ENCODE peak calls at places on chromosomes 5 and 9, in five cellular contexts. L is spleen, B is choroid plexus epithelial cell, P is upper lobe of right lung, U is stomach. Q is an unnamed sample.

GRCh38 chr9:127132921-127133647 is 10.6 kb upstream of the ANGPTL2 start:
- DNase-seq in L (no peak), B (peak; percentile 74), P (peak; percentile 75), U (peak; percentile 29), Q (no peak)

GRCh38 chr5:37552770-37553719 is 173.9 kb downstream of the WDR70 start:
- DNase-seq in L (no peak), B (peak; percentile 97), P (no peak), U (no peak), Q (no peak)

GRCh38 chr5:174503461-174504265 is 220.7 kb upstream of the MSX2 start:
- DNase-seq in L (no peak), B (peak; percentile 49), P (no peak), U (peak; percentile 63), Q (no peak)

GRCh38 chr5:122907238-122907637 is 61.8 kb downstream of the SNX24 start:
- DNase-seq in L (no peak), B (peak; percentile 24), P (no peak), U (no peak), Q (no peak)

GRCh38 chr5:927172-928015 is 34.7 kb downstream of the TRIP13 start:
- DNase-seq in L (no peak), B (no peak), P (no peak), U (no peak), Q (no peak)

GRCh38 chr5:143772621-143773020 is 39.3 kb upstream of the HMHB1 start:
- DNase-seq in L (no peak), B (peak; percentile 37), P (no peak), U (no peak), Q (no peak)

GRCh38 chr9:124444166-124444565 is 6.1 kb upstream of the ADGRD2 start:
- DNase-seq in L (no peak), B (no peak), P (no peak), U (no peak), Q (no peak)

GRCh38 chr5:127920936-127921335 is 162.6 kb upstream of the SLC12A2 start:
- DNase-seq in L (no peak), B (no peak), P (no peak), U (no peak), Q (no peak)

GRCh38 chr5:10590226-10591047 is 26.6 kb downstream of the ANKRD33B start:
- DNase-seq in L (no peak), B (no peak), P (no peak), U (no peak), Q (no peak)

GRCh38 chr9:133087429-133088145 is 25.8 kb downstream of the CEL start:
- DNase-seq in L (no peak), B (no peak), P (peak; percentile 51), U (no peak), Q (no peak)

GRCh38 chr9:123322771-123323481 is 33.1 kb upstream of the CRB2 start:
- DNase-seq in L (peak; percentile 86), B (no peak), P (no peak), U (no peak), Q (peak; percentile 29)

GRCh38 chr9:91564081-91564670 is 140.5 kb upstream of the NFIL3 start:
- DNase-seq in L (no peak), B (no peak), P (no peak), U (no peak), Q (no peak)

GRCh38 chr5:138177936-138178515 is 404 bp downstream of the BRD8 start:
- DNase-seq in L (no peak), B (peak; percentile 61), P (no peak), U (peak; percentile 31), Q (no peak)

GRCh38 chr9:95511952-95512750 is 4.6 kb downstream of the PTCH1 start:
- DNase-seq in L (no peak), B (peak; percentile 17), P (no peak), U (no peak), Q (no peak)

GRCh38 chr5:158727771-158728311 is 371.9 kb downstream of the EBF1 start:
- DNase-seq in L (peak; percentile 84), B (peak; percentile 28), P (no peak), U (no peak), Q (no peak)

GRCh38 chr5:137155621-137156020 is 343.5 kb downstream of the SPOCK1 start:
- DNase-seq in L (no peak), B (no peak), P (no peak), U (no peak), Q (no peak)

GRCh38 chr9:137478613-137479314 is 19.6 kb upstream of the NSMF start:
- DNase-seq in L (peak; percentile 81), B (peak; percentile 70), P (peak; percentile 58), U (no peak), Q (no peak)

GRCh38 chr5:93790401-93790800 is 49.0 kb upstream of the POU5F2 start:
- DNase-seq in L (no peak), B (peak; percentile 67), P (no peak), U (no peak), Q (no peak)

GRCh38 chr9:12776775-12777055 is 1.9 kb downstream of the LURAP1L start:
- DNase-seq in L (no peak), B (peak; percentile 78), P (no peak), U (no peak), Q (no peak)

GRCh38 chr5:154972476-154973080 is 31.7 kb downstream of the MRPL22 start:
- DNase-seq in L (no peak), B (peak; percentile 73), P (no peak), U (no peak), Q (no peak)
- TF ChIP-seq CTCF in L (no peak), B (peak; percentile 87), P (peak; percentile 49), U (no peak), Q (no peak)

GRCh38 chr5:81838307-81838906 is 87.5 kb upstream of the SSBP2 start:
- DNase-seq in L (no peak), B (peak; percentile 78), P (no peak), U (no peak), Q (no peak)
- TF ChIP-seq CTCF in L (peak; percentile 50), B (peak; percentile 81), P (peak; percentile 53), U (no peak), Q (peak; percentile 53)

DNA sequence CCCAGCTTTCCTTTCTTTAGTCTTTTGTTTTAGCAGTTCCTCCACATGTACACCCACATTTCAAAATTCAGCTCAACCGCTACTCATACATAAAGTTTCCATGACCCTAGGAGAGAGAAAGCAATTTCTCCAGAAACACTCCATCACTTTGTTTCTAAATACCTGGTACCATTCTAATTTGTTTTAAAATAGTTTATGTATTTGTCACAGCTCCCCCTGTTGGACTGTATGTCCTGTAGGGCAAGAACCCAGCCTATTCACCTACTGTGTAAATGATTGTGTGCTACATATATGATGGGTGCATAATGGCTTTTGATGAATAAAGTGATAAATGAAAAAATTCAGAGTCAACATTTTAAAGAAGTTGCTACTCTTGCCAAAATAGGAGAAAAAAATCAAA is 139.1 kb downstream of the COX7C start:
- DNase-seq in L (no peak), B (no peak), P (no peak), U (no peak), Q (no peak)
- TF ChIP-seq CTCF in L (no peak), B (no peak), P (no peak), U (no peak), Q (no peak)

DNA sequence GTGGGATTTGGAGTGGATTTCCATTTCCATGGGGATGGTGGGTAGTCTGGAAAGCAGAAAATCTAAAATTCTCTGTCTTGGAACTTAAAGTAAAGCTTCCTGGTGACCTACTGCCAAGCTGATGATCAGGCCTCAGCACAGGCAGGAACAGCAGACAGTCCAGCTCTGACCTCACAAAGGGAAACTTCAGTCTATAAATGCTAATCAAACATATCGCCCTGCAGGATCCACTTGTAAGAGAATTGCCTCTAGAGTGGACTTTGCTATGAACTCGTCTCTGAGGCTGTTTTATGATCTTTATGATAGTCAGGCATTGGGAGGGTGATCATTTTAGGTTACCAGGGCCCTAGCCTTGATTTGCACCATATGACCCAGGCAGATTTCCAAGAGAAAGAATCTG is 67.6 kb upstream of the SELENOP start:
- DNase-seq in L (no peak), B (no peak), P (no peak), U (no peak), Q (no peak)
- TF ChIP-seq CTCF in L (no peak), B (no peak), P (no peak), U (no peak), Q (no peak)

GRCh38 chr9:114305189-114305555 is 17.7 kb upstream of the ORM1 start:
- DNase-seq in L (peak; percentile 30), B (no peak), P (no peak), U (no peak), Q (no peak)
- TF ChIP-seq CTCF in L (no peak), B (no peak), P (no peak), U (no peak), Q (no peak)

DNA sequence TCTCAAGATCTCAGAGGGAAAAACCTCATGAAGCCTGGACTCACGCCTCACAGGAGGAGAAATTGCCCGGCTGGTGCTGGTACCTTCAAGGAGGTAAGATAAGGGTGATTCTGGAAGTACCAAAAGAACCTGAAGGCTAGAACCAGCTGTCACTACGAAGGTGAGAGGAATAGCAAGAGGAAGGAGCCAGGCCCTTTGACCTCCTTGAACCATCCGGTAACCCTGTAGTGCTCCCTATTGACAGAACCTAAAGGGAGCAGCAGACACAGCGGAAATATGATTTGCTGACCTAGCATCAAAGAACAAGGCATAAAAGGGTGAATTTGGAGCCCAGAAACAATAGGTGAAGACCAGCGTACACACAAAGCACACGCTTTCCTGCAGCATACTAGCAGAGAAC is 92.2 kb downstream of the DOCK8 start:
- DNase-seq in L (no peak), B (no peak), P (no peak), U (peak; percentile 27), Q (peak; percentile 45)
- TF ChIP-seq CTCF in L (peak; percentile 52), B (no peak), P (peak; percentile 19), U (no peak), Q (no peak)

GRCh38 chr9:108671156-108671555 is 184.6 kb downstream of the ACTL7B start:
- DNase-seq in L (no peak), B (peak; percentile 19), P (no peak), U (no peak), Q (no peak)
- TF ChIP-seq CTCF in L (no peak), B (peak; percentile 40), P (no peak), U (no peak), Q (no peak)

DNA sequence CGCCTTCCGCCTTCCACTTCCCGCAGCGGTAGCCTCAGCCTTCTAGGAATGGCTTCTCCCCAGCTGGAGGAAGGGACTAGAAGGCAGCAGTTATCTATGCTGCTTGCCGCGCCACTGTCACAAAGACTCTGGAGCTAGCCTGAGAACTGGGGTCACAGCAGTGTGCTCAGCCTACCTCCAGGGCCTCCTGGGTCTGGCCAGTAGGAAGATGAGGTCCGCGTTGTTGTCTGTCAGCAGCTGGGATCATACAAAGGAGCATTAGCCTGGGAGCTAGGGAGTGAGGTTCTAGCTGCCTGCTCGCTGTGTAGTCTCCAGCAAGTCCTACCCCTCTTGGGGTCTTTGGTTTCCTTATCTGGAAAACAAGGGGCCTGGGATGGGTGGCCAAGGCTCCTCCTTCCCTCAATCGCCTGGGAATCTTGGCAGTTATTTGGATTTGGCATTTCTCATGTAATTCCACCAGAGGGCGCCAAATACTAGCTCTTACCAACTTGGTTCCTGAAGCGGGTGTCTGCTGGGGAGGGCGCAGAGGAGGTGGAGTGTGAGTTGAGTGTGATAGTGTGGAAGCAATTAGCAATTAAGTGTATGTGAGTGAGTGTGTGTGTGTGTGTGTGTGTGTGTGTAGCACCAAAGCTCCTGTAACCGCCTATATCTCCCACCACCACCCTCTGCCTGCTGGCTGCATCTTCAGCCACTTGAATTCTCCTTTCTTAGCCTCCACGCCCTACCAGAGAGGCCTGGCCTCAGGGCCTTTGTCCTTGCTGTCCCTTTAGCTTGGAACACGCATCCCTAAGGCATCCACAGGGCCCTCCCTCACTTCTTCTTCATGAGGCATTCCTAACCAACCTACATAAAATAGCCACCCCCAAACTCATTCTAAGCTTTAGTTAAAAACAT is 97.1 kb downstream of the ENTREP1 start:
- DNase-seq in L (no peak), B (peak; percentile 74), P (no peak), U (peak; percentile 56), Q (peak; percentile 6)
- TF ChIP-seq CTCF in L (peak; percentile 72), B (peak; percentile 85), P (peak; percentile 77), U (no peak), Q (peak; percentile 63)

Q was measured in CD8-positive, alpha-beta T cell.